ENCODE peak calls at places on chromosomes 13 and 19, in four cellular contexts. E is GM23338, G is HCT116, Y is H1. Q is an unnamed sample.

GRCh38 chr19:57558525-57558924 is 1.1 kb downstream of the ZNF550 start:
- DNase-seq in E (peak), G (no peak), Y (no peak), Q (no peak)

GRCh38 chr19:42596391-42597071 is 1.8 kb upstream of the CEACAM8 start:
- DNase-seq in E (peak), G (no peak), Y (no peak), Q (no peak)

GRCh38 chr13:94217370-94217769 is 262.1 kb downstream of the DCT start:
- DNase-seq in E (no peak), G (no peak), Y (no peak), Q (no peak)

GRCh38 chr13:41746259-41746658 is 214.7 kb downstream of the VWA8 start:
- DNase-seq in E (no peak), G (peak), Y (no peak), Q (no peak)

GRCh38 chr19:46383846-46384245 is 29.5 kb downstream of the CCDC8 start:
- DNase-seq in E (no peak), G (no peak), Y (no peak), Q (no peak)

GRCh38 chr19:29478578-29479565 is 46.9 kb upstream of the VSTM2B start:
- DNase-seq in E (peak), G (peak), Y (peak), Q (no peak)

GRCh38 chr13:72284791-72285190 is 417.8 kb upstream of the DACH1 start:
- DNase-seq in E (no peak), G (no peak), Y (no peak), Q (no peak)

GRCh38 chr13:65965496-65965895 is 1264.6 kb downstream of the PCDH9 start:
- DNase-seq in E (no peak), G (no peak), Y (no peak), Q (no peak)

GRCh38 chr19:12796146-12797071 is 5.1 kb downstream of the JUNB start:
- DNase-seq in E (peak), G (no peak), Y (no peak), Q (no peak)

GRCh38 chr19:30811397-30812098 is 439.4 kb downstream of the ZNF536 start:
- DNase-seq in E (no peak), G (no peak), Y (no peak), Q (no peak)

GRCh38 chr13:73212482-73212881 is 153.7 kb downstream of the KLF5 start:
- DNase-seq in E (no peak), G (no peak), Y (no peak), Q (no peak)

GRCh38 chr19:48319647-48320537 is 5.5 kb upstream of the EMP3 start:
- DNase-seq in E (peak), G (peak), Y (no peak), Q (peak)

GRCh38 chr13:95494082-95494681 is 58.3 kb upstream of the CLDN10 start:
- DNase-seq in E (peak), G (peak), Y (no peak), Q (peak)

GRCh38 chr19:1914826-1915341 is 9.7 kb downstream of the ADAT3 start:
- DNase-seq in E (no peak), G (no peak), Y (no peak), Q (no peak)

GRCh38 chr19:42555801-42556200 is 27.5 kb upstream of the CEACAM1 start:
- DNase-seq in E (no peak), G (no peak), Y (no peak), Q (no peak)

GRCh38 chr19:39032164-39032918 is at the start of gene FBXO27:
- DNase-seq in E (peak), G (peak), Y (no peak), Q (no peak)

GRCh38 chr19:56933014-56933705 is 92.6 kb upstream of the PEG3 start:
- DNase-seq in E (no peak), G (no peak), Y (no peak), Q (no peak)

GRCh38 chr13:109215377-109215776 is 571.0 kb downstream of the IRS2 start:
- DNase-seq in E (no peak), G (no peak), Y (no peak), Q (no peak)

GRCh38 chr19:29385191-29385795 is 140.5 kb upstream of the VSTM2B start:
- DNase-seq in E (no peak), G (no peak), Y (no peak), Q (no peak)

GRCh38 chr13:60572003-60572792 is 175.2 kb downstream of the TDRD3 start:
- DNase-seq in E (peak), G (no peak), Y (no peak), Q (no peak)

GRCh38 chr13:65057986-65058385 is 2172.2 kb downstream of the PCDH9 start:
- DNase-seq in E (no peak), G (no peak), Y (no peak), Q (no peak)

GRCh38 chr19:17246681-17247425 is 1.1 kb upstream of the NR2F6 start:
- DNase-seq in E (peak), G (no peak), Y (no peak), Q (no peak)

GRCh38 chr13:59318320-59318930 is 845.3 kb downstream of the DIAPH3 start:
- DNase-seq in E (peak), G (peak), Y (peak), Q (peak)

GRCh38 chr13:85638815-85639393 is 160.3 kb downstream of the SLITRK6 start:
- DNase-seq in E (no peak), G (no peak), Y (no peak), Q (no peak)

GRCh38 chr19:10520652-10521318 is 3.5 kb upstream of the S1PR5 start:
- DNase-seq in E (no peak), G (no peak), Y (no peak), Q (no peak)

GRCh38 chr13:71525004-71525403 is 342.0 kb downstream of the DACH1 start:
- DNase-seq in E (no peak), G (no peak), Y (no peak), Q (peak)

GRCh38 chr19:54155694-54156093 is 3.8 kb downstream of the LENG1 start:
- DNase-seq in E (peak), G (no peak), Y (no peak), Q (no peak)
- TF ChIP-seq POLR2AphosphoS5 in E (peak), G (no peak), Y (no peak), Q (no peak)

GRCh38 chr13:111534646-111535461 is 214.4 kb downstream of the TEX29 start:
- DNase-seq in E (peak), G (no peak), Y (no peak), Q (no peak)
- TF ChIP-seq EZH2 in E (peak), G (no peak), Y (peak), Q (peak)

DNA sequence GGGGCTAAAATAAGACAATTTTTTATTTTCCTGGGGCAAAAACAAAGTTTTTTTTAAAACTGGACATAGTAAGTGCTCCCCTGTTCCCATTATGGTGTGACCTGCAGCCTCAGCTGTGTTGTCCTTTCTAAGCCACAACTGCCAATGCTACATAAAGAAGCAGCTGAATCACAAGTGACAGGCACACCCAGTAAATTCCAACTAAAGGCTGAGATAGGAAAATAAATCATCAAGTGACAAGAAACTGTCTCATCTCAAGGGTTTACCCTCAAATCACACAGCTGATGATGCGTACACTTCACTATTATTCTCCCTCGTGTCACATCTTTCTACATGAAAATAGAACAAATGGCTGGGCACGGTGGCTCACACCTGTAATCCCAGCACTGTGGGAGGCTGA is 28.7 kb downstream of the STK24 start:
- DNase-seq in E (no peak), G (no peak), Y (no peak), Q (no peak)
- TF ChIP-seq POLR2AphosphoS5 in E (no peak), G (no peak), Y (no peak), Q (no peak)

GRCh38 chr13:20099319-20099718 is 61.5 kb downstream of the GJA3 start:
- DNase-seq in E (peak), G (no peak), Y (no peak), Q (no peak)
- TF ChIP-seq EZH2 in E (no peak), G (no peak), Y (no peak), Q (no peak)

GRCh38 chr19:18633321-18633720 is 3.5 kb upstream of the KLHL26 start:
- DNase-seq in E (no peak), G (no peak), Y (no peak), Q (no peak)

GRCh38 chr19:18626906-18627305 is 9.9 kb upstream of the KLHL26 start:
- DNase-seq in E (peak), G (no peak), Y (no peak), Q (no peak)

GRCh38 chr19:18634612-18635290 is 2.1 kb upstream of the KLHL26 start:
- DNase-seq in E (no peak), G (no peak), Y (no peak), Q (no peak)

GRCh38 chr19:18629166-18630088 is 7.4 kb upstream of the KLHL26 start:
- DNase-seq in E (no peak), G (no peak), Y (no peak), Q (no peak)
- TF ChIP-seq POLR2AphosphoS5 in E (no peak), G (no peak), Y (no peak), Q (no peak)

DNA sequence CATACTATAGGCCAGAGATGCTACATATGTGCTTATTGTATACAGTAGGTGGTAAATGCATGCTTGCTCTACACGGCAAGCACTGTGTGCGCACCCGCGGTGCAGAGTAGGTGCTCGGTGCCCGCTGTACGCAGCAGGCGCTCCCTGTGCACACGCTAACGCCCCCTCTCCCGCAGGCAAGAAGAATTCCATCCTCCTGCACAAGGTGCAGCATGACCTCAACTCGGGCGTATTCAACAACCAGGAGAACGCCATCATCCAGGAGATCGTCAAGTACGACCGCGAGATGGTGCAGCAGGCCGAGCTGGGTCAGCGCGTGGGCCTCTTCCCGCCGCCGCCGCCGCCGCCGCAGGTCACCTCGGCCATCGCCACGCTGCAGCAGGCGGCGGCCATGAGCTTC is 17.7 kb downstream of the POLRMT start:
- DNase-seq in E (peak), G (no peak), Y (no peak), Q (no peak)
- TF ChIP-seq EZH2 in E (no peak), G (no peak), Y (no peak), Q (no peak)

GRCh38 chr19:4139614-4140236 is 13.7 kb upstream of the CREB3L3 start:
- DNase-seq in E (peak), G (peak), Y (peak), Q (no peak)

GRCh38 chr19:4140237-4140711 is 13.2 kb upstream of the CREB3L3 start:
- DNase-seq in E (peak), G (peak), Y (peak), Q (no peak)

GRCh38 chr19:4149518-4150288 is 3.7 kb upstream of the CREB3L3 start:
- DNase-seq in E (no peak), G (no peak), Y (no peak), Q (no peak)

GRCh38 chr19:4144666-4145261 is 8.7 kb upstream of the CREB3L3 start:
- DNase-seq in E (no peak), G (peak), Y (no peak), Q (no peak)
- TF ChIP-seq POLR2AphosphoS5 in E (no peak), G (no peak), Y (no peak), Q (no peak)

DNA sequence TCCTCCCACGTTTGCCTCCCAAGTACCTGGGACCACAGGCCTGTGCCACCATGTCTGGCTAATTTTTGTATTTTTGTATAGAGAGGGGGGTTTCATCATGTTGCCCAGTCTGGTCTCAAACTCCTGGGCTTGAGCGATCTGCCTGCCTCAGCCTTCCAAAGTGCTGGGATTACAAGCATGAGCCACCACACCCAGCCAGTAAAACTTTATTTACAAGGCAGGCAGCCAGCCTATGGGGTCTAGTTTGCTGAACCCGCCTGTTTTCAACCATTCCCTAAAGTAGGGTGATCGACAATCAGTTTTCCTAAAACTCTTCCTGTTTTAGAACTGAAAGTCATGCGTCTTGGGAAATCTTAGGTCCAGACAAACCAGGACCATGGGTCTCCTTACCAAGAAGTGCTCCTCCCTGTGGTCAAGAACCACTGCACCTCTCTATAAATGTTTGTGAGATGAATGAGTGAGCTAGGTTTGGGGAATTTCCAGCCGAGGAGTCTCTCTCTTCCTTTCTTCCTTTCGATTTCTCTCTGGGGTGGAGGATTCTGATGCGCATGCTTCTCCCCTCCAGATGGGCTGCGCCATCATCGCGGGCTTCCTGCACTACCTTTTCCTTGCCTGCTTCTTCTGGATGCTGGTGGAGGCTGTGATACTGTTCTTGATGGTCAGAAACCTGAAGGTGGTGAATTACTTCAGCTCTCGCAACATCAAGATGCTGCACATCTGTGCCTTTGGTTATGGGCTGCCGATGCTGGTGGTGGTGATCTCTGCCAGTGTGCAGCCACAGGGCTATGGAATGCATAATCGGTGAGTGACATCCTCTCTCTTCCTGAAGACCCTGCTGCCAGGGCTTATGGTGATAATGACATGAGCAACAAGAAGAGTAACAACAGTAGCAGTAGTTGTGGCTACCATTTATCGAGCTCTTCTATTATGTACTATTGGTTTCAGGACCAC is 38.7 kb downstream of the ADGRE1 start:
- DNase-seq in E (peak), G (no peak), Y (no peak), Q (no peak)
- TF ChIP-seq EZH2 in E (no peak), G (no peak), Y (no peak), Q (no peak)

GRCh38 chr19:41479757-41480191 is 36.8 kb downstream of the ERICH4 start:
- DNase-seq in E (no peak), G (no peak), Y (no peak), Q (no peak)
- TF ChIP-seq POLR2AphosphoS5 in E (no peak), G (no peak), Y (no peak), Q (no peak)